ENCODE peak calls at places on chromosomes 16 and 17, in ten cellular contexts. G is astrocyte of the spinal cord; M is AG04449; W is HFFc6; H is fibroblast of mammary gland; L is nephron progenitor cell; T is CD8-positive, alpha-beta T cell; R is dorsolateral prefrontal cortex; V is mucosa of descending colon; O is cardiac muscle cell. B is an unnamed sample.

GRCh38 chr16:56941092-56941491 is 9.2 kb downstream of the HERPUD1 start:
- DNase-seq in R (no peak), W (no peak), O (no peak), V (no peak), T (no peak), M (no peak), G (no peak), L (no peak), H (no peak), B (no peak)

GRCh38 chr17:44000141-44000860 is 4.1 kb upstream of the NAGS start:
- DNase-seq in H (no peak), M (no peak), V (no peak), O (no peak), L (no peak), R (no peak), W (no peak), G (no peak), T (no peak), B (no peak)

GRCh38 chr16:30183961-30184429 is 593 bp downstream of the CORO1A start:
- DNase-seq in O (no peak), H (no peak), T (peak), R (no peak), V (peak), G (no peak), M (no peak), L (peak), W (no peak), B (no peak)

GRCh38 chr17:75642221-75643032 is 9.2 kb downstream of the SMIM5 start:
- DNase-seq in H (no peak), O (no peak), L (no peak), R (no peak), M (no peak), T (no peak), V (peak), W (no peak), G (no peak), B (no peak)

GRCh38 chr17:42422412-42422957 is 571 bp downstream of the CAVIN1 start:
- DNase-seq in R (no peak), V (peak), W (no peak), O (peak), H (no peak), T (no peak), G (no peak), M (no peak), L (peak), B (peak)

GRCh38 chr16:17511340-17511739 is 40.6 kb upstream of the XYLT1 start:
- DNase-seq in G (no peak), M (peak), R (no peak), H (peak), L (no peak), T (no peak), V (no peak), O (no peak), W (peak), B (no peak)

GRCh38 chr16:59632266-59632855 is 898.2 kb upstream of the GOT2 start:
- DNase-seq in O (peak), M (peak), W (peak), L (no peak), H (peak), T (no peak), V (no peak), G (peak), R (no peak), B (no peak)

GRCh38 chr17:28523186-28523585 is 17.0 kb downstream of the FOXN1 start:
- DNase-seq in O (no peak), M (no peak), V (peak), W (no peak), L (no peak), R (no peak), H (no peak), T (no peak), G (no peak), B (no peak)

GRCh38 chr17:58692239-58693055 is at the start of gene RAD51C:
- DNase-seq in O (peak), T (peak), G (peak), L (peak), R (peak), V (peak), H (peak), M (peak), W (peak), B (peak)
- TF ChIP-seq CTCF in O (no peak), T (no peak), G (peak), L (no peak), R (no peak), V (no peak), H (no peak), M (no peak), W (no peak), B (no peak)

DNA sequence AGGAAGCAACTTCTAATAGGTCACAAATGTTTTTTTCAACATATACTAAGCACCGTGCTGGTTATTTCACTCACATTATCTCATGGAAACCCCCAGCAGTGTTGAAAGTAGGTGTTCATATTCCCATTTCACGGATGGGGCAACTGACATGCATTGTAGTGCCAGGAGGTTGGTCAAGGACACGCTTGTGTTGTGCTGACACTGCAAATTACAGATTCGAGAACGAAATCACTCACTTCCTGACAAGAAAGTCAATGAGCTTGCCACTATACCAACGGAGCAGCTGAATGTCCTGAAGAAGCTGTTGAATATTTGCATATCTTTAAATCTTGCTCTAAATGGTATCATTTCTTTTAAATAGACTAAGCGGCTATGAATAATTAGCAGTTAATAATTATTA is 378.0 kb upstream of the C16orf82 start:
- DNase-seq in M (no peak), G (no peak), H (no peak), T (no peak), V (no peak), L (no peak), W (no peak), R (no peak), O (no peak), B (no peak)
- TF ChIP-seq CTCF in M (no peak), G (no peak), H (no peak), T (no peak), V (no peak), L (no peak), W (no peak), R (no peak), O (no peak), B (no peak)

DNA sequence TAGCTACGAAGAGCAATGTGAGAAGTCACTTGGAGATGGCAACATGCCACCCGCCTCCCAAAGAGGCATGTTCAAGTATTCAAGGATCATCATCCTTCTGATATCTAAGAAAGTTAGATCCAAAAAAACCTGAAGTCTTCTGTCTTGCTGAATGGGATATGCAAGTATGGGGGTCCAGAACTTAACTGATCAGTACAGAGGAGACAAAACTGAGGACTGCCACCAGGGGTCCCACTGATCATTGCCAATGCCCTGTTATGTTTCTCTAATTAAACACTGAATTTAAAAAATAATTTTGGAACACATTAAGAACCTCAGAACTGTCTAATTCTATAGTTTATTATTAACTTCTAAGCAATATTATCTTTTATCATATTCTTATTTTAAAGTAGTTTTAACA is 99.7 kb downstream of the CDH8 start:
- DNase-seq in R (peak), T (no peak), H (no peak), L (peak), G (no peak), O (peak), W (no peak), M (no peak), V (no peak), B (peak)
- TF ChIP-seq CTCF in R (peak), T (no peak), H (no peak), L (peak), G (peak), O (no peak), W (peak), M (peak), V (no peak), B (peak)

GRCh38 chr17:57632294-57632693 is 112.8 kb downstream of the CCDC182 start:
- DNase-seq in M (no peak), W (no peak), V (no peak), T (no peak), H (no peak), L (no peak), O (no peak), R (no peak), G (no peak), B (no peak)

GRCh38 chr17:57629470-57629869 is 115.6 kb downstream of the CCDC182 start:
- DNase-seq in L (no peak), O (no peak), G (no peak), H (no peak), T (no peak), V (no peak), R (no peak), W (peak), M (no peak), B (no peak)

GRCh38 chr17:57629886-57630285 is 115.2 kb downstream of the CCDC182 start:
- DNase-seq in W (no peak), H (no peak), M (no peak), O (no peak), R (no peak), G (no peak), V (no peak), T (no peak), L (no peak), B (no peak)

GRCh38 chr17:57628421-57628820 is 116.7 kb downstream of the CCDC182 start:
- DNase-seq in T (no peak), M (no peak), R (no peak), L (no peak), W (no peak), G (no peak), V (no peak), H (no peak), O (no peak), B (no peak)

GRCh38 chr17:57630736-57631135 is 114.4 kb downstream of the CCDC182 start:
- DNase-seq in G (no peak), W (no peak), M (no peak), T (no peak), H (no peak), O (no peak), L (no peak), V (no peak), R (no peak), B (no peak)
- TF ChIP-seq CTCF in G (no peak), W (no peak), M (no peak), T (no peak), H (no peak), O (no peak), L (no peak), V (no peak), R (no peak), B (no peak)

DNA sequence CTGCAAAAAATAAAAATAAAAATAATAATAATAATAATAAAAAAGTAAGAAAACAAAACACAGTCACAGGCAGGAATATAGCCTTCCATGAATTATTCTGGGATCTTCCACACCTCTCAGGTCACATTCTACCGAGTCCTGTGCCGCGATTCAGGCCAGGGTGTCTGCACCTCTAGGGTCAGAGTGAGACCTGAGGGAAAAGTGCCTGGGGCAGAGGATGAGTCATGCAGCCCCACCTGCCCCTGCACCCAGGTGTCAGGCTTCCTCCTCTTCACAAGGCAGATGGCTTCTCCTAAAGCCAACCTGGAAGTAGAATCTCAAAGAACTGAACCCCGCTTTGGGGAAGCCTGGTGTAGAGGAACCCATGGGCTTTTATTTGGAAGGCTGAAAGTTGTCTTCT is 283.7 kb downstream of the CPPED1 start:
- DNase-seq in L (no peak), V (no peak), W (no peak), H (no peak), O (no peak), G (no peak), R (no peak), T (no peak), M (no peak), B (no peak)
- TF ChIP-seq CTCF in L (no peak), V (no peak), W (no peak), H (no peak), O (no peak), G (no peak), R (no peak), T (no peak), M (no peak), B (no peak)

GRCh38 chr16:523097-523741 is 4.3 kb upstream of the CAPN15 start:
- DNase-seq in V (peak), H (no peak), M (no peak), R (no peak), W (no peak), T (no peak), G (no peak), O (no peak), L (no peak), B (no peak)

GRCh38 chr16:522320-523096 is 5.0 kb upstream of the CAPN15 start:
- DNase-seq in O (no peak), L (no peak), V (peak), G (no peak), R (no peak), M (no peak), T (no peak), W (no peak), H (no peak), B (no peak)

GRCh38 chr16:519841-520687 is 7.4 kb upstream of the CAPN15 start:
- DNase-seq in H (no peak), V (peak), G (no peak), T (no peak), R (no peak), O (no peak), M (no peak), W (no peak), L (no peak), B (no peak)

GRCh38 chr16:520847-521246 is 6.7 kb upstream of the CAPN15 start:
- DNase-seq in T (no peak), H (no peak), R (no peak), O (no peak), L (no peak), G (no peak), W (no peak), M (no peak), V (peak), B (no peak)

DNA sequence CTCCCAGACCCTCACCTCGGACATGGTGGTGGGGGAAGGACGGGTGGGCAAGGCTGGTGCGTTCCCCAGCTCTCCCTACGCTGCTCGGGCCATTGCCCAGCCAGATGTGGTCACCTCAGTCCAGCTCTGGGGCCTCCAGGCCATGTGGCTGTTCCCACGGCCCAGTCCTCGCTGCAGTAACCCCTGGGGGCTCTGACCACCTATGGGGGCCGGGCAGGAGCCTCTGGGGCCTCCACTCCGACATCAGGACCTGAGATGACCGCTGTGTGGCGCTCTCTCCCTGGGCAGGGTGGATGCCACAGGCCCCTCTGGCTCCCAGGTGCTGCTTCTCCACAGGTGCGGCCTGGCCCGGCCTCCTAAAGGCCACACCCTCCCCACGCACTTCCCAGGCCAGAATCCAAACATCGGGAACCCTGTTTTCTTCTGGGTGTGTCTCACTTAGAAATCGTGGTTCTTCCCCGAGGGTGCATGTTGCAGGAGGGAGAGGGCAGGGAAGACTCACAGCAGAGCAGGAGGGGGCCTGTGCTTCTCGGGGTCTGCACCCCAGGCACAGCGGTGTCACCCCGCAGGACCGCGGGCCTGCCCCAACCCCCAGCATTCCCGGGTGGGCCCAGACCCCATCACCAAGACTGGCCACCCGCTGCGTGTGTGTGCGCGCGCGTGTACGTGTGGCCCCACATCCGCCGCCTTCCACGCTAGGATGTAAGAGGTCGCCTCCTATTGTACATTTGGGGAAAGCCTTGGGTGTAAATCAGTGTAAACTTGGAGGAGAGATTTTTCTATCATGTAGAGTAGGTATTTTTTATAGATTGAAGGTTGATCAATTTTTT is 5.9 kb upstream of the CAPN15 start:
- DNase-seq in T (no peak), W (no peak), H (no peak), V (peak), L (no peak), R (no peak), M (no peak), O (no peak), G (no peak), B (no peak)
- TF ChIP-seq CTCF in T (no peak), W (peak), H (no peak), V (no peak), L (no peak), R (no peak), M (no peak), O (no peak), G (peak), B (no peak)

DNA sequence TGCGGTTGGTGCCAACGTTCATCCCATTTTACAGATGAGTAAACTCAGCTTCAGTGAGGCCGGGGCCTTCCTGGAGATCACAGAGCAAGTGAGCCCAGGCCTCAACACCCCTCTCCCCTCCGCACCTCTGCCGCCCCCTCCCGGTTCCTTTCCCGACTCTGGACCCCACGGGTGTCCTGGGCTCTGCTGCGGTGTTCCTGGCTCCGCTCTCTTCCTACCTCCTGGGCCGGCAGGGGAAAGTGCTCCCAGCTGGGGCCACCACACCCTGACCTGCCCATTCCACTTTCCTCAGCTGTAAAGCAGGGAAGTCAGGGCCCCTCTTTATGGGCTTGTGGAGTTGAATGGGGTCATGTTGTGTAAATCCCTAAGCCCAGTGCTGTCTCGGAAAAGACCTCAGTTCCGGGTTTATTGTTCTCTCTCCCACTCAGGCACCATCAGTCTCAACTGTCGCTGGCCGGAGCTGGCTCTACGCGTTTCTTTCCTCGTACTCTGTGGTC is 21.9 kb upstream of the ACSF3 start:
- DNase-seq in V (no peak), T (no peak), M (no peak), W (no peak), L (no peak), R (no peak), H (no peak), O (no peak), G (no peak), B (no peak)
- TF ChIP-seq CTCF in V (no peak), T (no peak), M (no peak), W (no peak), L (no peak), R (no peak), H (no peak), O (no peak), G (no peak), B (no peak)

GRCh38 chr16:2015947-2016208 is 3.7 kb upstream of the NPW start:
- DNase-seq in T (no peak), R (no peak), H (no peak), M (no peak), W (no peak), O (no peak), G (no peak), L (no peak), V (no peak), B (no peak)

GRCh38 chr16:2015117-2015946 is 4.3 kb upstream of the NPW start:
- DNase-seq in V (peak), M (no peak), R (no peak), H (peak), O (no peak), L (no peak), G (no peak), T (no peak), W (no peak), B (no peak)

GRCh38 chr16:2019500-2019899 is at the start of gene NPW:
- DNase-seq in O (no peak), V (no peak), M (no peak), T (no peak), G (no peak), W (no peak), L (peak), R (no peak), H (no peak), B (no peak)

GRCh38 chr16:2013527-2013926 is 3.9 kb upstream of the ZNF598 start:
- DNase-seq in O (no peak), W (no peak), R (no peak), T (no peak), V (no peak), G (no peak), M (no peak), L (no peak), H (no peak), B (no peak)

GRCh38 chr16:2016407-2016922 is 3.1 kb upstream of the NPW start:
- DNase-seq in T (no peak), H (no peak), W (no peak), G (no peak), M (no peak), R (no peak), V (no peak), L (peak), O (no peak), B (no peak)
- TF ChIP-seq CTCF in T (peak), H (peak), W (peak), G (peak), M (peak), R (no peak), V (no peak), L (peak), O (peak), B (peak)

GRCh38 chr16:85481206-85481605 is 131.9 kb upstream of the GSE1 start:
- DNase-seq in V (no peak), L (no peak), T (no peak), M (no peak), R (no peak), H (no peak), W (no peak), G (no peak), O (no peak), B (no peak)

GRCh38 chr16:85477801-85478363 is 135.2 kb upstream of the GSE1 start:
- DNase-seq in R (no peak), V (no peak), G (no peak), T (no peak), M (no peak), W (no peak), H (peak), L (no peak), O (no peak), B (no peak)

GRCh38 chr16:85480727-85481101 is 132.4 kb upstream of the GSE1 start:
- DNase-seq in L (no peak), T (no peak), H (peak), O (no peak), G (no peak), M (no peak), W (no peak), V (no peak), R (no peak), B (no peak)

GRCh38 chr16:85481738-85482137 is 131.4 kb upstream of the GSE1 start:
- DNase-seq in M (no peak), R (no peak), H (no peak), O (no peak), G (no peak), V (no peak), T (no peak), W (no peak), L (no peak), B (no peak)

GRCh38 chr16:85479972-85480726 is 133.0 kb upstream of the GSE1 start:
- DNase-seq in H (no peak), W (no peak), M (no peak), L (peak), O (peak), G (no peak), R (no peak), T (no peak), V (peak), B (no peak)
- TF ChIP-seq CTCF in H (no peak), W (no peak), M (peak), L (peak), O (peak), G (peak), R (no peak), T (no peak), V (peak), B (no peak)

B was measured in endothelial cell.